ENCODE peak calls at places on chromosomes 13 and 19, in five cellular contexts. C, J, R, F and A are unnamed samples.

GRCh38 chr13:32905864-32906180 is 110.4 kb upstream of the KL start:
- DNase-seq in C (no peak), J (no peak), R (peak; percentile 19), F (peak; percentile 23), A (peak; percentile 24)

GRCh38 chr13:32426981-32427851 is 714 bp downstream of the N4BP2L1 start:
- DNase-seq in C (peak; percentile 21), J (no peak), R (peak; percentile 29), F (peak; percentile 23), A (peak; percentile 79)

GRCh38 chr19:50419580-50420035 is 870 bp downstream of the SPIB start:
- DNase-seq in C (no peak), J (no peak), R (no peak), F (no peak), A (no peak)

GRCh38 chr19:18399008-18399407 is 1.6 kb upstream of the LRRC25 start:
- DNase-seq in C (no peak), J (no peak), R (peak; percentile 87), F (no peak), A (no peak)

GRCh38 chr19:55384576-55385235 is 614 bp upstream of the TMEM238 start:
- DNase-seq in C (no peak), J (no peak), R (no peak), F (no peak), A (peak; percentile 48)

GRCh38 chr13:38951525-38952313 is 38.9 kb downstream of the STOML3 start:
- DNase-seq in C (no peak), J (no peak), R (no peak), F (no peak), A (no peak)

GRCh38 chr13:112098699-112099098 is 31.8 kb downstream of the SOX1 start:
- DNase-seq in C (no peak), J (no peak), R (no peak), F (no peak), A (no peak)

GRCh38 chr13:99191900-99192399 is 8.7 kb upstream of the UBAC2 start:
- DNase-seq in C (no peak), J (no peak), R (peak; percentile 74), F (peak; percentile 32), A (peak; percentile 79)

GRCh38 chr19:2758601-2759313 is 18.9 kb upstream of the SLC39A3 start:
- DNase-seq in C (no peak), J (no peak), R (no peak), F (no peak), A (no peak)